ENCODE peak calls at places on chromosomes 5 and 9, in four cellular contexts. C is EL, L is right lobe of liver, Q is SK-N-DZ. W is an unnamed sample.

GRCh38 chr5:72065751-72066255 is 41.5 kb upstream of the MAP1B start:
- DNase-seq in Q (peak), C (peak), L (no peak), W (no peak)

GRCh38 chr5:116438979-116439554 is 135.6 kb downstream of the SEMA6A start:
- DNase-seq in L (no peak), Q (no peak), C (no peak), W (no peak)

GRCh38 chr9:98962861-98963260 is 19.2 kb downstream of the COL15A1 start:
- DNase-seq in C (peak), L (no peak), Q (no peak), W (no peak)

GRCh38 chr9:113152699-113153098 is 1.9 kb downstream of the SLC31A2 start:
- DNase-seq in Q (no peak), L (no peak), C (peak), W (no peak)

GRCh38 chr9:128393171-128393761 is 22.1 kb downstream of the URM1 start:
- DNase-seq in Q (no peak), C (no peak), L (no peak), W (no peak)

GRCh38 chr5:124404796-124405195 is 341.6 kb downstream of the ZNF608 start:
- DNase-seq in L (no peak), Q (no peak), C (no peak), W (no peak)

GRCh38 chr9:89137548-89138462 is 40.8 kb downstream of the SHC3 start:
- DNase-seq in C (peak), Q (no peak), L (no peak), W (no peak)

GRCh38 chr5:142235050-142235797 is 89.6 kb downstream of the SPRY4 start:
- DNase-seq in Q (no peak), C (no peak), L (no peak), W (no peak)

GRCh38 chr9:129811967-129812363 is 9.0 kb downstream of the TOR1B start:
- DNase-seq in L (no peak), C (no peak), Q (no peak), W (no peak)

GRCh38 chr5:56981906-56982305 is 30.0 kb upstream of the MIER3 start:
- DNase-seq in L (no peak), C (no peak), Q (no peak), W (no peak)

GRCh38 chr5:124343451-124343867 is 403.0 kb downstream of the ZNF608 start:
- DNase-seq in C (peak), Q (no peak), L (no peak), W (no peak)